ENCODE peak calls at places on chromosome 22, in eight cellular contexts. One of them, this sample, is unnamed.

GRCh38 chr22:21443057-21443734 is 24.0 kb upstream of the TMEM191C start:
- DNase-seq in CD8-positive, alpha-beta memory T cell: no peak
- DNase-seq in HCT116: no peak
- DNase-seq in body of pancreas: no peak
- DNase-seq in GM12878: no peak
- DNase-seq in H9: peak; percentile 26
- DNase-seq in psoas muscle: peak; percentile 7
- DNase-seq in IMR-90: no peak
- DNase-seq in this sample: peak; percentile 3

GRCh38 chr22:38164578-38164953 is 17.1 kb downstream of the PLA2G6 start:
- DNase-seq in CD8-positive, alpha-beta memory T cell: no peak
- DNase-seq in HCT116: no peak
- DNase-seq in body of pancreas: no peak
- DNase-seq in GM12878: no peak
- DNase-seq in H9: no peak
- DNase-seq in psoas muscle: no peak
- DNase-seq in IMR-90: no peak
- DNase-seq in this sample: no peak

GRCh38 chr22:33354928-33355327 is 296.7 kb upstream of the SYN3 start:
- DNase-seq in CD8-positive, alpha-beta memory T cell: no peak
- DNase-seq in HCT116: no peak
- DNase-seq in body of pancreas: no peak
- DNase-seq in GM12878: no peak
- DNase-seq in H9: no peak
- DNase-seq in psoas muscle: no peak
- DNase-seq in IMR-90: peak; percentile 35
- DNase-seq in this sample: no peak

GRCh38 chr22:17972385-17973181 is 51.8 kb downstream of the MICAL3 start:
- DNase-seq in CD8-positive, alpha-beta memory T cell: no peak
- DNase-seq in HCT116: no peak
- DNase-seq in body of pancreas: no peak
- DNase-seq in GM12878: no peak
- DNase-seq in H9: no peak
- DNase-seq in psoas muscle: peak; percentile 42
- DNase-seq in IMR-90: peak; percentile 85
- DNase-seq in this sample: peak; percentile 29

GRCh38 chr22:31122532-31123291 is at the start of gene INPP5J:
- DNase-seq in CD8-positive, alpha-beta memory T cell: no peak
- DNase-seq in HCT116: peak; percentile 44
- DNase-seq in body of pancreas: peak; percentile 76
- DNase-seq in GM12878: no peak
- DNase-seq in H9: peak; percentile 54
- DNase-seq in psoas muscle: peak; percentile 40
- DNase-seq in IMR-90: peak; percentile 50
- DNase-seq in this sample: peak; percentile 62

GRCh38 chr22:17910561-17911311 is 113.6 kb downstream of the MICAL3 start:
- DNase-seq in CD8-positive, alpha-beta memory T cell: no peak
- DNase-seq in HCT116: no peak
- DNase-seq in body of pancreas: peak; percentile 30
- DNase-seq in GM12878: no peak
- DNase-seq in H9: peak; percentile 80
- DNase-seq in psoas muscle: peak; percentile 86
- DNase-seq in IMR-90: peak; percentile 91
- DNase-seq in this sample: peak; percentile 83

GRCh38 chr22:18060646-18061620 is 16.9 kb upstream of the PEX26 start:
- DNase-seq in CD8-positive, alpha-beta memory T cell: no peak
- DNase-seq in HCT116: no peak
- DNase-seq in body of pancreas: no peak
- DNase-seq in GM12878: no peak
- DNase-seq in H9: no peak
- DNase-seq in psoas muscle: no peak
- DNase-seq in IMR-90: peak; percentile 71
- DNase-seq in this sample: no peak

GRCh38 chr22:27792452-27793165 is 8.9 kb downstream of the MN1 start:
- DNase-seq in CD8-positive, alpha-beta memory T cell: no peak
- DNase-seq in HCT116: no peak
- DNase-seq in body of pancreas: no peak
- DNase-seq in GM12878: no peak
- DNase-seq in H9: no peak
- DNase-seq in psoas muscle: no peak
- DNase-seq in IMR-90: no peak
- DNase-seq in this sample: no peak

GRCh38 chr22:37751449-37752188 is 54.8 kb downstream of the TRIOBP start:
- DNase-seq in CD8-positive, alpha-beta memory T cell: no peak
- DNase-seq in HCT116: no peak
- DNase-seq in body of pancreas: no peak
- DNase-seq in GM12878: no peak
- DNase-seq in H9: no peak
- DNase-seq in psoas muscle: no peak
- DNase-seq in IMR-90: no peak
- DNase-seq in this sample: no peak

GRCh38 chr22:18075101-18075730 is 2.6 kb upstream of the PEX26 start:
- DNase-seq in CD8-positive, alpha-beta memory T cell: no peak
- DNase-seq in HCT116: no peak
- DNase-seq in body of pancreas: no peak
- DNase-seq in GM12878: no peak
- DNase-seq in H9: no peak
- DNase-seq in psoas muscle: no peak
- DNase-seq in IMR-90: no peak
- DNase-seq in this sample: no peak

GRCh38 chr22:38262051-38262795 is 10.6 kb downstream of the TMEM184B start:
- DNase-seq in CD8-positive, alpha-beta memory T cell: peak; percentile 24
- DNase-seq in HCT116: no peak
- DNase-seq in body of pancreas: peak; percentile 67
- DNase-seq in GM12878: no peak
- DNase-seq in H9: peak; percentile 77
- DNase-seq in psoas muscle: peak; percentile 57
- DNase-seq in IMR-90: no peak
- DNase-seq in this sample: peak; percentile 69

GRCh38 chr22:26325641-26326040 is 103.4 kb upstream of the ASPHD2 start:
- DNase-seq in CD8-positive, alpha-beta memory T cell: no peak
- DNase-seq in HCT116: no peak
- DNase-seq in body of pancreas: no peak
- DNase-seq in GM12878: no peak
- DNase-seq in H9: no peak
- DNase-seq in psoas muscle: no peak
- DNase-seq in IMR-90: no peak
- DNase-seq in this sample: no peak

GRCh38 chr22:34878996-34879395 is 187.0 kb upstream of the ISX start:
- DNase-seq in CD8-positive, alpha-beta memory T cell: no peak
- DNase-seq in HCT116: no peak
- DNase-seq in body of pancreas: no peak
- DNase-seq in GM12878: no peak
- DNase-seq in H9: no peak
- DNase-seq in psoas muscle: no peak
- DNase-seq in IMR-90: no peak
- DNase-seq in this sample: no peak

DNA sequence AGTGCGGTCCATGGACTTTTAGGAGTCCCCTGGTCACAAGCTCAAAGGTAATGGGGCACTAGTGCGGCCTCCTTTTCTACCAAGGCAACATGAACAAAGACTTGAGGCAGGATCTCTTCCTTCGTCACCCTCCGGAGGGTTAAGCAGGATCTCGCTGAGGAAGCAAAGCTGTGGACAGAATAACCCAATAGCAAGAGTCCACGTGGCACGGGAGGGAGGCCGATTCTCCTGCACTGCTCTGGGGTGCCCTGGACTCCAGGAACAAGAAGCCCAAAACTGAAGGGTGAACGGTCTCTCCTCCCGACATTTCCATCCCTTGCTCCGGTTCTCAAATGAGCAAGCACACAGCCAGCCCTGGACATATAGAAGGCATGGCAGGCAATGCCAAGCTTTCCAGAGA is 20.7 kb downstream of the MYH9 start:
- DNase-seq in CD8-positive, alpha-beta memory T cell: no peak
- DNase-seq in HCT116: no peak
- DNase-seq in body of pancreas: peak; percentile 15
- DNase-seq in GM12878: no peak
- DNase-seq in H9: no peak
- DNase-seq in psoas muscle: no peak
- DNase-seq in IMR-90: no peak
- DNase-seq in this sample: no peak
- H3K27ac ChIP-seq in CD8-positive, alpha-beta memory T cell: peak overlapping the region; percentile 73
- H3K27ac ChIP-seq in HCT116: no peak overlapping the region
- H3K27ac ChIP-seq in body of pancreas: peak overlapping the region; percentile 98
- H3K27ac ChIP-seq in GM12878: no peak overlapping the region
- H3K27ac ChIP-seq in H9: no peak overlapping the region
- H3K27ac ChIP-seq in psoas muscle: no peak overlapping the region
- H3K27ac ChIP-seq in IMR-90: peak overlapping the region; percentile 93
- H3K27ac ChIP-seq in this sample: peak overlapping the region; percentile 86

GRCh38 chr22:42934338-42934737 is 77.3 kb upstream of the ARFGAP3 start:
- DNase-seq in CD8-positive, alpha-beta memory T cell: no peak
- DNase-seq in HCT116: no peak
- DNase-seq in body of pancreas: no peak
- DNase-seq in GM12878: no peak
- DNase-seq in H9: peak; percentile 25
- DNase-seq in psoas muscle: no peak
- DNase-seq in IMR-90: no peak
- DNase-seq in this sample: no peak

GRCh38 chr22:42933783-42934144 is 76.7 kb upstream of the ARFGAP3 start:
- DNase-seq in CD8-positive, alpha-beta memory T cell: no peak
- DNase-seq in HCT116: no peak
- DNase-seq in body of pancreas: no peak
- DNase-seq in GM12878: no peak
- DNase-seq in H9: no peak
- DNase-seq in psoas muscle: no peak
- DNase-seq in IMR-90: peak; percentile 97
- DNase-seq in this sample: no peak

GRCh38 chr22:42931421-42932196 is 74.5 kb upstream of the ARFGAP3 start:
- DNase-seq in CD8-positive, alpha-beta memory T cell: no peak
- DNase-seq in HCT116: no peak
- DNase-seq in body of pancreas: peak; percentile 45
- DNase-seq in GM12878: peak; percentile 79
- DNase-seq in H9: no peak
- DNase-seq in psoas muscle: no peak
- DNase-seq in IMR-90: peak; percentile 18
- DNase-seq in this sample: no peak

GRCh38 chr22:42932197-42932519 is 75.1 kb upstream of the ARFGAP3 start:
- DNase-seq in CD8-positive, alpha-beta memory T cell: no peak
- DNase-seq in HCT116: no peak
- DNase-seq in body of pancreas: no peak
- DNase-seq in GM12878: no peak
- DNase-seq in H9: no peak
- DNase-seq in psoas muscle: no peak
- DNase-seq in IMR-90: no peak
- DNase-seq in this sample: no peak

DNA sequence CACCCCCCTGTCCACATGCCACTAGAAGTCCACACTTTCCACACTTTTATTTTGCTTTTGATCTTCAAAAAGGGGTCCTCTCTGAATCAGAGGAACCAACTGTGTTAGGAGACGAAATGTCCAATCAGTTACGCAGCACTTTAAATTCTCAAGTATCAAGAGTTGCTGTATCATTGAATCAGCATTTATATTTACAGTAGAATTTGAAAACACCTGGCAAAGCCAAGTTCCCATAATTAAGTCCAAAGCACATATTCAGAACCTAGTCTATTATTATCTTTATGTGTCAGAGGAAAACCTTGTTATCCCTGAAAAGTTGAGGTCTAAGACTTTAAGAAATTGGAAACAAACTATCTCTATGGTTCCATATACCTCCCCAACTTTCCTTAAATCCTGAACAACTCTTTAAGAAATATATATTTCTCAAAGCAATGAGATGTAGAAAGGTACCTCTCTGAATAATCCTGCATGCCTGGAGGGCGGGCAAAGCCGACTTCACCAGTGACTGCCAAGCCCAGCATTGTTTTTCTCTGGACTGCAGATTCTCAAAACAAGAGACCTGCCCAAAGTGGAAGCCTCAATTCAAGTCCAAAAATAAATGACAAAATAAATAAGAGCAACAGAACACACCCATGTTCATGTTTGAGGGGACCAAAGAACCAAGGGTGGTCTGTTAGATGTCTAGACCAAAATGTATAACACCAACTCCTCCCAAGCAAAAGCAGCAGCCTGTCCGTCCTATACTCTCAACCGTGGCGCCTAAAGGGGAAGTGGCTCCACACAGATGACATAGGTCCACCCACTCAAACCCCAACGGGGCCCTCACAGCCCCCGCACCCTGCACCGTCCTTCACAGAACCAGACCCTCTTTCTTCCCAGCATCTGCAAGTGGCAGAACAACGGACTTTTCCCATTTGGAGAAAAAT is 76.0 kb upstream of the ARFGAP3 start:
- DNase-seq in CD8-positive, alpha-beta memory T cell: no peak
- DNase-seq in HCT116: no peak
- DNase-seq in body of pancreas: no peak
- DNase-seq in GM12878: peak; percentile 71
- DNase-seq in H9: no peak
- DNase-seq in psoas muscle: no peak
- DNase-seq in IMR-90: peak; percentile 28
- DNase-seq in this sample: no peak
- H3K4me1 ChIP-seq in CD8-positive, alpha-beta memory T cell: peaks cover 13% of the 10 kb centered on the region
- H3K4me1 ChIP-seq in HCT116: peaks cover 49% of the 10 kb centered on the region
- H3K4me1 ChIP-seq in body of pancreas: peaks cover 100% of the 10 kb centered on the region
- H3K4me1 ChIP-seq in GM12878: peaks cover 85% of the 10 kb centered on the region
- H3K4me1 ChIP-seq in H9: peaks cover 2% of the 10 kb centered on the region
- H3K4me1 ChIP-seq in psoas muscle: peaks cover 78% of the 10 kb centered on the region
- H3K4me1 ChIP-seq in IMR-90: peaks cover 45% of the 10 kb centered on the region
- H3K4me1 ChIP-seq in this sample: peaks cover 100% of the 10 kb centered on the region

GRCh38 chr22:49739138-49739537 is 88.5 kb downstream of the BRD1 start:
- DNase-seq in CD8-positive, alpha-beta memory T cell: no peak
- DNase-seq in HCT116: no peak
- DNase-seq in body of pancreas: no peak
- DNase-seq in GM12878: no peak
- DNase-seq in H9: no peak
- DNase-seq in psoas muscle: no peak
- DNase-seq in IMR-90: no peak
- DNase-seq in this sample: no peak
- H3K9me3 ChIP-seq in CD8-positive, alpha-beta memory T cell: no peaks in the 10 kb centered on the region
- H3K9me3 ChIP-seq in HCT116: no peaks in the 10 kb centered on the region
- H3K9me3 ChIP-seq in body of pancreas: no peaks in the 10 kb centered on the region
- H3K9me3 ChIP-seq in GM12878: no peaks in the 10 kb centered on the region
- H3K9me3 ChIP-seq in H9: peaks cover 8% of the 10 kb centered on the region
- H3K9me3 ChIP-seq in psoas muscle: peaks cover 12% of the 10 kb centered on the region
- H3K9me3 ChIP-seq in IMR-90: no peaks in the 10 kb centered on the region
- H3K9me3 ChIP-seq in this sample: peaks cover 14% of the 10 kb centered on the region

GRCh38 chr22:19885841-19886592 is 31.3 kb upstream of the GNB1L start:
- DNase-seq in CD8-positive, alpha-beta memory T cell: no peak
- DNase-seq in HCT116: no peak
- DNase-seq in body of pancreas: no peak
- DNase-seq in GM12878: no peak
- DNase-seq in H9: no peak
- DNase-seq in psoas muscle: peak; percentile 8
- DNase-seq in IMR-90: no peak
- DNase-seq in this sample: no peak

GRCh38 chr22:19882446-19883381 is 28.0 kb upstream of the GNB1L start:
- DNase-seq in CD8-positive, alpha-beta memory T cell: no peak
- DNase-seq in HCT116: no peak
- DNase-seq in body of pancreas: no peak
- DNase-seq in GM12878: no peak
- DNase-seq in H9: peak; percentile 23
- DNase-seq in psoas muscle: no peak
- DNase-seq in IMR-90: no peak
- DNase-seq in this sample: no peak

GRCh38 chr22:19884954-19885751 is 30.5 kb upstream of the GNB1L start:
- DNase-seq in CD8-positive, alpha-beta memory T cell: no peak
- DNase-seq in HCT116: no peak
- DNase-seq in body of pancreas: no peak
- DNase-seq in GM12878: no peak
- DNase-seq in H9: no peak
- DNase-seq in psoas muscle: no peak
- DNase-seq in IMR-90: no peak
- DNase-seq in this sample: no peak

GRCh38 chr22:19886605-19887250 is 32.1 kb upstream of the GNB1L start:
- DNase-seq in CD8-positive, alpha-beta memory T cell: peak; percentile 13
- DNase-seq in HCT116: no peak
- DNase-seq in body of pancreas: no peak
- DNase-seq in GM12878: no peak
- DNase-seq in H9: no peak
- DNase-seq in psoas muscle: peak; percentile 25
- DNase-seq in IMR-90: peak; percentile 61
- DNase-seq in this sample: no peak

GRCh38 chr22:19884161-19884953 is 29.7 kb upstream of the GNB1L start:
- DNase-seq in CD8-positive, alpha-beta memory T cell: no peak
- DNase-seq in HCT116: no peak
- DNase-seq in body of pancreas: no peak
- DNase-seq in GM12878: no peak
- DNase-seq in H9: no peak
- DNase-seq in psoas muscle: no peak
- DNase-seq in IMR-90: no peak
- DNase-seq in this sample: no peak
- H3K27ac ChIP-seq in CD8-positive, alpha-beta memory T cell: no peak overlapping the region
- H3K27ac ChIP-seq in HCT116: no peak overlapping the region
- H3K27ac ChIP-seq in body of pancreas: no peak overlapping the region
- H3K27ac ChIP-seq in GM12878: no peak overlapping the region
- H3K27ac ChIP-seq in H9: no peak overlapping the region
- H3K27ac ChIP-seq in psoas muscle: no peak overlapping the region
- H3K27ac ChIP-seq in IMR-90: no peak overlapping the region
- H3K27ac ChIP-seq in this sample: no peak overlapping the region